ENCODE peak calls at places on chromosomes 7 and 10, in nine cellular contexts. A, S, J, R, L, W, H, Z and O are unnamed samples. For H3K9me3, the result is how much of the 10 kb centered on the place peaks cover.

GRCh38 chr10:71082930-71083329 is 129.4 kb upstream of the UNC5B start:
- DNase-seq in J (no peak), S (peak), A (no peak), L (no peak), Z (no peak), H (no peak), R (no peak), W (no peak), O (peak)

GRCh38 chr7:38796636-38797501 is 112.1 kb downstream of the VPS41 start:
- DNase-seq in H (peak), W (peak), R (peak), A (no peak), J (no peak), S (no peak), Z (peak), L (no peak), O (no peak)

GRCh38 chr7:130953193-130953592 is 219.2 kb upstream of the KLF14 start:
- DNase-seq in R (no peak), J (no peak), A (no peak), L (no peak), W (no peak), Z (no peak), H (no peak), S (no peak), O (no peak)

GRCh38 chr10:100186253-100186780 is 488 bp upstream of the ERLIN1 start:
- DNase-seq in H (peak), Z (peak), L (peak), A (peak), J (no peak), R (no peak), W (no peak), S (peak), O (no peak)

GRCh38 chr10:86195521-86195920 is 171.1 kb downstream of the GRID1 start:
- DNase-seq in J (no peak), R (no peak), H (no peak), S (no peak), A (no peak), Z (no peak), W (no peak), L (no peak), O (no peak)

GRCh38 chr7:53491041-53491440 is 455.6 kb downstream of the POM121L12 start:
- DNase-seq in J (no peak), L (no peak), S (no peak), R (no peak), H (no peak), A (no peak), W (no peak), Z (no peak), O (no peak)

GRCh38 chr10:63644398-63645142 is 123.4 kb downstream of the REEP3 start:
- DNase-seq in H (no peak), A (no peak), Z (no peak), R (no peak), J (no peak), W (no peak), L (no peak), S (no peak), O (no peak)

GRCh38 chr10:124679401-124679800 is 64.8 kb downstream of the FAM53B start:
- DNase-seq in H (no peak), R (no peak), L (peak), J (no peak), Z (no peak), A (peak), S (no peak), W (no peak), O (no peak)

GRCh38 chr10:106555599-106555998 is 608.9 kb downstream of the SORCS1 start:
- DNase-seq in W (no peak), J (no peak), H (no peak), Z (no peak), R (no peak), L (no peak), S (no peak), A (no peak), O (no peak)

GRCh38 chr7:116576350-116577319 is 51.8 kb downstream of the CAV1 start:
- DNase-seq in A (no peak), Z (peak), L (no peak), J (no peak), S (no peak), R (no peak), W (no peak), H (no peak), O (peak)

GRCh38 chr7:44183386-44183785 is 5.9 kb downstream of the GCK start:
- DNase-seq in S (no peak), J (no peak), Z (no peak), A (no peak), R (no peak), L (no peak), H (no peak), W (no peak), O (no peak)

GRCh38 chr7:36303202-36304098 is 86.2 kb upstream of the ANLN start:
- DNase-seq in H (peak), J (no peak), W (peak), R (peak), S (peak), Z (peak), L (peak), A (peak), O (peak)

GRCh38 chr7:46832136-46832535 is 749.8 kb downstream of the TNS3 start:
- DNase-seq in S (no peak), L (no peak), W (no peak), A (no peak), J (no peak), H (no peak), Z (no peak), R (no peak), O (no peak)

GRCh38 chr10:60208676-60209269 is 180.9 kb downstream of the ANK3 start:
- DNase-seq in Z (no peak), L (no peak), S (no peak), H (no peak), R (peak), A (no peak), W (peak), J (no peak), O (no peak)

GRCh38 chr7:48454750-48455192 is 283.5 kb downstream of the ABCA13 start:
- DNase-seq in A (peak), Z (no peak), J (peak), R (no peak), H (no peak), L (no peak), S (peak), W (no peak), O (no peak)

GRCh38 chr10:93954726-93955363 is 38.9 kb upstream of the PLCE1 start:
- DNase-seq in R (no peak), H (no peak), W (peak), J (no peak), L (no peak), Z (no peak), A (no peak), S (no peak), O (no peak)

GRCh38 chr7:119900996-119901395 is 372.0 kb upstream of the KCND2 start:
- DNase-seq in S (no peak), R (no peak), W (no peak), H (no peak), L (no peak), A (no peak), Z (no peak), J (peak), O (no peak)

GRCh38 chr7:2012044-2012900 is 220.5 kb downstream of the MAD1L1 start:
- DNase-seq in J (no peak), H (no peak), W (no peak), S (peak), R (no peak), A (peak), Z (no peak), L (peak), O (peak)

GRCh38 chr10:43939389-43939938 is 290.8 kb upstream of the ZNF32 start:
- DNase-seq in S (no peak), R (no peak), J (peak), H (no peak), A (no peak), Z (no peak), W (no peak), L (no peak), O (no peak)

GRCh38 chr10:63765126-63765525 is 243.9 kb downstream of the REEP3 start:
- DNase-seq in L (no peak), H (no peak), Z (no peak), R (no peak), J (no peak), W (no peak), S (no peak), A (no peak), O (no peak)

GRCh38 chr7:16604054-16604453 is 41.5 kb downstream of the ANKMY2 start:
- DNase-seq in W (no peak), J (no peak), S (no peak), L (no peak), R (no peak), H (no peak), Z (no peak), A (no peak), O (no peak)

GRCh38 chr7:1698221-1698620 is 28.1 kb downstream of the ELFN1 start:
- DNase-seq in J (peak), Z (no peak), H (no peak), A (no peak), W (no peak), S (peak), L (no peak), R (no peak), O (no peak)

GRCh38 chr7:46651561-46652088 is 730.6 kb upstream of the IGFBP3 start:
- DNase-seq in Z (no peak), L (no peak), H (no peak), R (peak), J (no peak), A (no peak), W (no peak), S (no peak), O (no peak)

GRCh38 chr10:132257271-132257670 is 50.5 kb downstream of the STK32C start:
- DNase-seq in A (no peak), H (no peak), Z (no peak), L (no peak), R (no peak), J (no peak), S (no peak), W (no peak), O (no peak)

GRCh38 chr10:116274141-116274861 is 1.3 kb upstream of the GFRA1 start:
- DNase-seq in A (no peak), R (no peak), S (no peak), H (no peak), Z (no peak), L (peak), J (peak), W (no peak), O (no peak)

GRCh38 chr10:119305860-119306513 is 98.6 kb downstream of the GRK5 start:
- DNase-seq in J (no peak), R (peak), W (peak), L (no peak), A (peak), S (peak), H (peak), Z (peak), O (peak)

GRCh38 chr7:143299840-143300239 is 11.7 kb downstream of the CASP2 start:
- DNase-seq in R (peak), A (no peak), S (no peak), H (peak), L (no peak), J (peak), Z (no peak), W (no peak), O (no peak)

GRCh38 chr10:130833596-130833995 is 477.9 kb downstream of the TCERG1L start:
- DNase-seq in H (no peak), R (no peak), L (no peak), A (no peak), Z (no peak), J (no peak), S (no peak), W (no peak), O (no peak)

GRCh38 chr7:70630647-70631457 is 501.1 kb upstream of the GALNT17 start:
- DNase-seq in J (no peak), H (no peak), Z (no peak), L (peak), W (no peak), S (peak), R (no peak), A (peak), O (peak)

GRCh38 chr10:10865913-10866312 is 151.8 kb upstream of the CELF2 start:
- DNase-seq in S (no peak), A (no peak), Z (no peak), L (no peak), W (no peak), R (no peak), J (no peak), H (no peak), O (no peak)

GRCh38 chr10:9825491-9826018 is 1192.1 kb upstream of the CELF2 start:
- DNase-seq in Z (no peak), J (no peak), W (no peak), A (no peak), L (no peak), S (no peak), H (no peak), R (no peak), O (no peak)

GRCh38 chr7:159033473-159033825 is 111.2 kb downstream of the VIPR2 start:
- DNase-seq in W (no peak), L (no peak), H (no peak), R (no peak), J (no peak), S (no peak), A (no peak), Z (no peak), O (no peak)

GRCh38 chr7:159033956-159034938 is 110.4 kb downstream of the VIPR2 start:
- DNase-seq in L (no peak), W (no peak), Z (no peak), J (no peak), S (no peak), H (no peak), A (no peak), R (no peak), O (no peak)

GRCh38 chr7:159036916-159037605 is 107.6 kb downstream of the VIPR2 start:
- DNase-seq in L (no peak), W (no peak), S (peak), Z (no peak), A (no peak), H (peak), J (peak), R (no peak), O (no peak)

GRCh38 chr7:159034988-159035387 is 109.7 kb downstream of the VIPR2 start:
- DNase-seq in H (no peak), R (no peak), S (no peak), J (peak), Z (no peak), W (no peak), A (no peak), L (no peak), O (no peak)

DNA sequence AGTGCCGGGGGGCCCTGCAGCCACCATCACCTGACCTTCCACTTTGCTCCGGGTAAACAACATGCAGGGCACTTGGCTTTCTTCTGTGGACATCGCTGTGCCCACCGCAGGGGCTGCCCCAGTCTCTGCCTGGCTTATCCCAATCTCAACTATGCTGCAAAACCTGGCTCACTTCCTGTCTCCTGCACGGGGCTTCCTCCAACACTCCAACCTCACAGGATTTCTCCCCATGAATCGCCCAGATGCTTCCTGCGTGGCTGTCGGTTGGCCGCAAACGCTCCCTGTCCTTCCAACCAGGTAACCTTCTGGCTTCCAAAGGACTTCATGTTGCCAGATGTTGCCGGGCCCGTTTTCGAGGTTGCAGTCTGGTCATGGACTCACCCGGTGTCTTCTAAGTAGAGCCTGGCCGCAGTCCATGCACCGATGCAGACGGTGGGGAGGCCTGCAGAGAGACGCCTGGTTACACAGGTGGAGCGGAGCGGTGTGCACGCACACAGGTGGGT is 109.0 kb downstream of the VIPR2 start:
- DNase-seq in J (peak), H (peak), W (no peak), Z (no peak), L (no peak), A (no peak), R (no peak), S (peak), O (no peak)
- H3K9me3 ChIP-seq in J (under half), H (under half), W (under half), Z (under half), L (under half), A (under half), R (under half), S (under half), O (under half)

GRCh38 chr7:32163141-32163806 is 93.1 kb upstream of the PDE1C start:
- DNase-seq in R (no peak), S (no peak), Z (peak), H (peak), L (peak), J (no peak), A (peak), W (no peak), O (peak)

GRCh38 chr7:32158751-32159360 is 88.6 kb upstream of the PDE1C start:
- DNase-seq in S (no peak), A (no peak), J (no peak), W (no peak), L (no peak), R (no peak), H (no peak), Z (no peak), O (no peak)

GRCh38 chr7:32164341-32164996 is 94.3 kb upstream of the PDE1C start:
- DNase-seq in J (peak), Z (no peak), A (no peak), R (peak), W (no peak), S (no peak), L (no peak), H (no peak), O (no peak)

GRCh38 chr7:32163911-32164310 is 93.7 kb upstream of the PDE1C start:
- DNase-seq in R (no peak), H (no peak), W (no peak), A (no peak), J (no peak), L (no peak), S (no peak), Z (no peak), O (no peak)

DNA sequence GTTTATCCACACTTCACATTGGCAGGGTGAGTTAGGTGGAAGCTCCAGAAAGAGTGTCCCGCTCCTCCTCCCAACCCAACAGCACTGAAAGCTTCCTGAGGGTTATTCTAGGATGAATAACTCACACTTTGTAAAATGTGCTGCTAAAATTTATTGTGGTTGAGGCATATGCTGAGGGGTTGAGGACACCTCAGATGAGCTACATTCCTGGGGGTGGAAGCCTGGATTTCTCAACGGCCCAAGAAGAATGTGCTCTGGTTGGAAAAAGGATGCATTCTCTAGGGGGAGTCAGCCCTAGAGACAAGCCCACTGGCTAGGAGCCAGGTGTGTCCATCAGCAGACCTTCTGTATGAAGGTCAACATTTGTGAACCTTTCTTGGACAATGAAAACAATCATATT is 91.5 kb upstream of the PDE1C start:
- DNase-seq in R (no peak), H (no peak), A (no peak), W (no peak), J (no peak), Z (no peak), S (no peak), L (no peak), O (no peak)
- H3K27ac ChIP-seq in R (no peak), H (no peak), A (no peak), W (no peak), J (no peak), Z (peak), S (peak), L (peak), O (no peak)

GRCh38 chr7:138499340-138499739 is 39.3 kb downstream of the TRIM24 start:
- DNase-seq in W (no peak), Z (no peak), R (no peak), A (no peak), S (no peak), H (no peak), J (no peak), L (no peak), O (no peak)

GRCh38 chr7:138493535-138493934 is 33.5 kb downstream of the TRIM24 start:
- DNase-seq in R (no peak), Z (no peak), J (no peak), H (no peak), A (no peak), S (no peak), L (no peak), W (no peak), O (no peak)

GRCh38 chr7:138491612-138492386 is 31.7 kb downstream of the TRIM24 start:
- DNase-seq in Z (no peak), J (no peak), L (no peak), S (no peak), H (no peak), W (no peak), A (no peak), R (no peak), O (no peak)

GRCh38 chr7:138492423-138492822 is 32.4 kb downstream of the TRIM24 start:
- DNase-seq in L (no peak), W (no peak), S (no peak), A (no peak), R (no peak), H (no peak), Z (no peak), J (no peak), O (no peak)

DNA sequence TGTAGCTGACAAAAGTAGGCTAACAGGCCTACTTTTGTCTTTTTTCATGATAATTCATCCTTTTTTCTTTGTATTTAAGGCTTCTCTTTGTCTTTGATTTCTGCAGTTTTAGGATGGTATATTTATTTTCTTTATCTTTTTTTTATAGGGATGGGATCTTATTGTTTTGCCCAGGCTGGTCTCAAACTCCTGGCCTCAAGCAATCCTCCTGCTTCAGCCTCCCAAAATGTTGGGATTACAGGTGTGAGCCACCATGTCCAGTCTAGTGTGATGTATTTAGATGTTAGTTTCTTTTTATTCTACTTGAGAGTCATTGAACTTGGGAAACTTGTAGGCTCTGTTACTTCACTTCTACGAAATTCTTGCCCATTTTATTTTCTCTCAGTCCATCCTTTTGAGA is 35.4 kb downstream of the TRIM24 start:
- DNase-seq in L (no peak), J (no peak), H (no peak), R (no peak), Z (no peak), W (no peak), S (no peak), A (no peak), O (no peak)
- H3K9me3 ChIP-seq in L (under half), J (under half), H (under half), R (under half), Z (under half), W (under half), S (under half), A (under half), O (under half)

GRCh38 chr7:74476546-74477095 is 22.9 kb downstream of the GTF2IRD1 start:
- DNase-seq in S (no peak), L (no peak), W (no peak), Z (no peak), R (no peak), J (no peak), H (no peak), A (peak), O (no peak)
- H3K27ac ChIP-seq in S (peak), L (peak), W (peak), Z (peak), R (no peak), J (no peak), H (peak), A (peak), O (no peak)

GRCh38 chr7:68911754-68912153 is 686.5 kb upstream of the AUTS2 start:
- DNase-seq in A (no peak), J (no peak), H (no peak), Z (no peak), R (no peak), S (no peak), L (no peak), W (no peak), O (no peak)
- H3K9me3 ChIP-seq in A (under half), J (under half), H (under half), Z (under half), R (under half), S (under half), L (under half), W (under half), O (under half)

DNA sequence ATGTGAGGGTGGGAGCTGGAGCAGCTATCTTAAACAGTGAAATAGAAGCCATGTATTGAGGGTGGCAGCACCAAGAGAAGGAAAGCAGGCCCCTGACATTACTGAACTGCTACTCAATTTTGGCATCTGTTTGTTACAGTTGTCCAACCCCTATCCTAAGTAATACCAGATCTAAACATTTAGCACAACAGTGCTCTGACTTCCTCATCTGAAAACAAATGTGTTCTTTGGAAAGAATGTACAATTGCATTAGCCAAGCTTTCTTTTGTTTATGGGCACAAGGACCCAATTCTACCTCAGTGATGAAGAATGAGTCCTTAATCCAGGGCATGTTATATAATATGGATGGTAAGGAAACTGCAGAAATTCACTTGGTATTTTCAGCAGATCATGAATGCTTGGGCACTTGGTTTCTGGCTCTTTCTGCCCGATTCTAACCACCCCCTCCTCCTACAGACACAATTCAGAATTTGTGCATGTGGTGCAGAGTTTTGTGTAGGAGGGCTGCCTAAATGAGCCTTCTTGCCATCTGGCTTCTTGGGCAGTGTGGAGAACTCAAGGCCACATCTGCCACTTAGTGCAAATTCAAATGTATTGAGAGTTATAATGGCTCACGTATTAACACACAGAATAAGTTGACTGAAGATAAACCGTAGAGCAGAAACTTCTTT is 36.9 kb upstream of the KMT2E start:
- DNase-seq in H (no peak), Z (no peak), R (no peak), W (no peak), J (no peak), A (no peak), L (no peak), S (no peak), O (no peak)
- H3K27ac ChIP-seq in H (peak), Z (peak), R (no peak), W (no peak), J (no peak), A (peak), L (peak), S (peak), O (peak)